ENCODE peak calls at places on chromosomes 4 and X, in four cellular contexts. O, B, S and A are unnamed samples.
A peak's percentile ranks its signal among the peaks of the same experiment; 100 is the strongest.

GRCh38 chr4:168569066-168569908 is 72.4 kb downstream of the PALLD start:
- DNase-seq in O (no peak), S (peak; percentile 80), B (peak; percentile 40), A (no peak)

GRCh38 chr4:124713213-124713592 is 671 bp upstream of the ANKRD50 start:
- DNase-seq in B (peak; percentile 82), S (peak; percentile 59), O (peak; percentile 61), A (peak; percentile 41)

GRCh38 chrX:10086683-10087082 is 70.1 kb upstream of the CLCN4 start:
- DNase-seq in O (no peak), S (no peak), B (no peak), A (no peak)

GRCh38 chr4:176492648-176493302 is 173.0 kb downstream of the SPCS3 start:
- DNase-seq in B (no peak), O (no peak), S (no peak), A (no peak)

GRCh38 chr4:185358514-185359433 is 37.0 kb downstream of the LRP2BP start:
- DNase-seq in O (no peak), S (no peak), B (no peak), A (peak; percentile 53)

GRCh38 chrX:14927391-14927790 is 54.2 kb downstream of the MOSPD2 start:
- DNase-seq in S (no peak), O (no peak), B (peak; percentile 33), A (no peak)

GRCh38 chr4:139574641-139575040 is 18.6 kb upstream of the SETD7 start:
- DNase-seq in S (no peak), O (no peak), B (no peak), A (no peak)

GRCh38 chrX:42954880-42955279 is 176.9 kb upstream of the PPP1R2C start:
- DNase-seq in B (no peak), O (no peak), S (no peak), A (no peak)

GRCh38 chr4:139368990-139369389 is 66.7 kb upstream of the NDUFC1 start:
- DNase-seq in S (no peak), B (no peak), O (no peak), A (no peak)

GRCh38 chrX:155966876-155967275 is 30.6 kb upstream of the IL9R start:
- DNase-seq in O (no peak), B (no peak), S (peak; percentile 11), A (peak; percentile 1)

GRCh38 chrX:106898462-106898861 is 4.7 kb downstream of the RIPPLY1 start:
- DNase-seq in S (peak; percentile 51), B (peak; percentile 42), O (no peak), A (no peak)

GRCh38 chrX:74534569-74535038 is 79.8 kb downstream of the RLIM start:
- DNase-seq in S (peak; percentile 47), B (peak; percentile 56), O (no peak), A (no peak)

GRCh38 chrX:42615161-42615563 is 162.8 kb downstream of the PPP1R2C start:
- DNase-seq in S (peak; percentile 14), O (no peak), B (no peak), A (no peak)

GRCh38 chr4:142858965-142859364 is 12.9 kb upstream of the INPP4B start:
- DNase-seq in B (no peak), S (no peak), O (no peak), A (no peak)

GRCh38 chr4:78585633-78586032 is 34.1 kb downstream of the ANXA3 start:
- DNase-seq in S (no peak), B (peak; percentile 17), O (no peak), A (no peak)

GRCh38 chrX:75546724-75547123 is 23.9 kb upstream of the ZDHHC15 start:
- DNase-seq in S (no peak), B (no peak), O (no peak), A (no peak)

GRCh38 chr4:83731609-83732008 is 195.7 kb downstream of the GPAT3 start:
- DNase-seq in S (peak; percentile 60), O (no peak), B (no peak), A (peak; percentile 2)

GRCh38 chr4:74104145-74104544 is 5.2 kb upstream of the CXCL2 start:
- DNase-seq in S (no peak), B (no peak), O (no peak), A (no peak)

GRCh38 chr4:89704651-89705395 is 132.1 kb downstream of the SNCA start:
- DNase-seq in B (no peak), S (no peak), O (no peak), A (no peak)

GRCh38 chr4:48078862-48079655 is 55.0 kb downstream of the TXK start:
- DNase-seq in S (no peak), O (no peak), B (no peak), A (no peak)

GRCh38 chr4:48085821-48086602 is 48.0 kb downstream of the TXK start:
- DNase-seq in O (no peak), S (peak; percentile 39), B (no peak), A (no peak)

GRCh38 chr4:48081196-48081595 is 52.9 kb downstream of the TXK start:
- DNase-seq in S (no peak), B (no peak), O (no peak), A (no peak)

GRCh38 chr4:48079972-48080391 is 54.1 kb downstream of the TXK start:
- DNase-seq in S (peak; percentile 28), B (no peak), O (no peak), A (no peak)

DNA sequence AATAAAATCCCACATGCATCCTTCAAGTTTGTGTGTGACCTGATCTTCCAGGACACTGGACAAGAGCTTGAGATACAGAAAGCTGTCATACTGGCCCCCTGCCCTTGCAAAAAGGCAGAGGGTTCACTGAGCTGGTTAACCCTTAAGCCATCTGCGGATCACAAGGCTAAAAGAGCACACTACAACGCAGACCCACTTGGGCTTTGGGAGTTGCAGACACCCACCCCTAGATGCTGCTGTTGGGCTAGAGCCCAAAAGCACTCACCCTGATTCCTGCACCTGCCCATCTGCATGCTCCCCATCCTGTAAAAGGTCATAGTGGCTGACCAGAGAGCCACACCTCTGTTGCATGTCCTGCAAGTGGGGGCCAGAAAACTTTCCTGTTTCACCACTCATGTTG is 51.1 kb downstream of the TXK start:
- DNase-seq in S (no peak), B (no peak), O (no peak), A (no peak)
- H3K4me3 ChIP-seq in S (no peak overlapping the region), B (no peak overlapping the region), O (no peak overlapping the region), A (no peak overlapping the region)

DNA sequence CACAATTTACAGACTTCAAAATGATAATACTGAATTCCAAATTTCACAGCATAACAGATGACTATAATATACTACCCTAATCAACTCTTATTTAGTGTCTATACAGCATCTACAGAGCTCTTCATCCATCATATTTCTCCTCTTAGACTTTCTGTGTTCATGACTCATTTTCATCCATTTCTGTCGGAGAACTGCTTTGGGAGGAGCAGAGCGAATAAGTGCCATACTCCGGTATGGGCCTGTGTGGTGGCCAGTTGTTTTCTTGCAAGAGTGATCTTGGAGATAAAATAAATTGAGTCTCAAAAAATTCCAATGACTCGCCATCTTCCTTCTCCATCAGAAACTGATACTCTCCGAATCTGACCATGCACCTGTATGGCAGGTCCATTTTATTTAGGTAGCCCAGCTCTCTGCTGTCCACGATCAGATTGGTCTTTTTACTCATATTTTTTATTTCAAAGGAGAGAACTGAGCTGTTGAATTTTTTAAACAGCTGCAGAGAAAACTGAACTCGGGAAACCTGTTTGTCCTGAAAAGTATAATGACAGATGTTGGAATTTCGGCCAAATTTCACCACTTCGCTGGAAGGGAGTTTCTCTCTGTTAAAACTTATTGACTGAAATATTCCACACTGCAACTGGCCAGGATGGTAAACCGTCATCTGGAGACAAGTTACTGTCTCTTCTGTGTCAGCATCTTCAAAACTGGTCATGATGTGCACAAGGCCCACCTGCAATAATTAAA is 7.8 kb downstream of the TIFA start:
- DNase-seq in B (no peak), O (no peak), S (peak; percentile 70), A (no peak)
- H3K4me3 ChIP-seq in B (no peak overlapping the region), O (no peak overlapping the region), S (no peak overlapping the region), A (no peak overlapping the region)

DNA sequence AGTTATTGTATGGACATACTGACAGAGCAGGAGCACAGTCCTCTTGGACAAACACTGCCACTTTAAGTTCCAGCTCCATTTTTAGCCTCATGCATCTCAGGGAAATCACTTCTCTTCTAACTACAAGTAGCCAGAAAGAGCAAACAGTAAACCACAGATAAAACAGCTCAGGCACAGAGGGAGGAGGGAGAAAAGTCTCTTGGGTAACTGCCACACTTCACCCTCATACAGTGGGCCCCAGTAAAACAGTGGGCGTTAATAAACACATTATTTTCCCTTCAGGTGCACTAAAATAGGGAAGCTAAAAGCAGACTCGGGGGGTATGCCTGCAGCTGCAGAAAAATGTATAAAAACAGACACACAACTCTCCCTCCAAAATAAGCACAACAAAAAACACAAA is 21.6 kb downstream of the CD38 start:
- DNase-seq in S (no peak), B (no peak), O (no peak), A (no peak)
- H3K4me3 ChIP-seq in S (no peak overlapping the region), B (no peak overlapping the region), O (no peak overlapping the region), A (no peak overlapping the region)

GRCh38 chrX:47613082-47613481 is 6.6 kb downstream of the SYN1 start:
- DNase-seq in O (no peak), B (no peak), S (peak; percentile 9), A (no peak)

GRCh38 chrX:47611926-47612325 is 7.7 kb downstream of the SYN1 start:
- DNase-seq in S (no peak), O (no peak), B (no peak), A (no peak)

GRCh38 chrX:47612418-47612817 is 7.2 kb downstream of the SYN1 start:
- DNase-seq in S (no peak), O (no peak), B (no peak), A (no peak)

GRCh38 chrX:47608130-47608810 is 11.4 kb downstream of the SYN1 start:
- DNase-seq in B (no peak), S (no peak), O (no peak), A (no peak)

DNA sequence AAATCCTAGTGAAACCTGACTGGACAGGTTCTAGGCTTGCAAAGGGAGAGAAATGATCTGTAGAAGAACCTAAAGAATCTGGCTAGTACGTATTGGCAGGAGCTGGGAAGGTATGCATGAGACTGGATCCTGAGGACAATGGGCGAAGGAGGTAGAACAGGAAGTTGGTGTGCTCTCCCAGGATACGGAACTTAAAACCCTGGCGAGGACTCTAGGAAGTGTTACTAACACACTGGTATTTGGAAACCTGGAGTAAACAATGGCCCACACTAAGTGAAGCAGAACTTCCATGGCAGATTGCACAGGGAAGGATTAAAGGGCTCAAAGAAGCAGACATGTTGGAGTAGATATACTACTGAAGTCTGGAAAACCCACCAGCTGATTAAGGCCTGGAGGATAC is 9.2 kb downstream of the SYN1 start:
- DNase-seq in B (no peak), S (no peak), O (no peak), A (no peak)
- H3K4me3 ChIP-seq in B (no peak overlapping the region), S (no peak overlapping the region), O (no peak overlapping the region), A (no peak overlapping the region)

DNA sequence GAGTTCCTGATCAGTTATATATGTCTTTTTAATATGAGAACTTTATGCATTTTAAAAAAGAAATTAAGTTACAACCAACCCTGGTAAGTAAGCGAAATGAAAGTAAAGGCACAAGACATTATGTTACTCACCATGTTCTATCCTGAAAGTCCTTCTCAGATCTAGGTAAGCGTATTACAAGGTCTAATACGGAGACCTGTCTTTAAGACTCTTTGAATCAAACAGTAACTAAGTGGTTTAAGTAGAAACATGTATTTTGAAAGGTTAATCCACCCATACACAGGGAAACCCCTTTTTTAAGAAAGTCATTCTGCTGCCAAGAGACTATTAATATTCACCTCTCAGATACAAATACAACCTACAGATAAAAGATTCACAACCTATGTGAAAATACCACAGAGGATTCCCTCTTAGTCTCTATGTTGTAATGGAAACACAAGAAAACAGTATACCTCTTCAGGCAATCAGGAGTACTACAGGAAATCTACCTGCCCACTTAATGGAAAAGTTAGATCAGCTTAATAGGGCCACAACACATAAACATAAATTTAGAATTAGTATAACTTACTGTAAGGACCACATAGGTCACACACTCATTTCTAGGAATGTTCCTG is 63.2 kb upstream of the TNIP3 start:
- DNase-seq in S (no peak), O (no peak), B (no peak), A (no peak)
- H3K4me3 ChIP-seq in S (no peak overlapping the region), O (no peak overlapping the region), B (no peak overlapping the region), A (no peak overlapping the region)

GRCh38 chrX:40005290-40006011 is 92.3 kb downstream of the BCOR start:
- DNase-seq in S (no peak), B (no peak), O (no peak), A (no peak)
- H3K4me3 ChIP-seq in S (no peak overlapping the region), B (no peak overlapping the region), O (no peak overlapping the region), A (no peak overlapping the region)